ENCODE peak calls at places on chromosomes 5 and 9, in eight cellular contexts. X is heart right ventricle; S is GM23338; P is CD4-positive, alpha-beta memory T cell; G is uterus; Y is BE2C; Q is fibroblast of mammary gland; F is lower lobe of right lung. U is an unnamed sample.

GRCh38 chr9:852539-852938 is 11.0 kb downstream of the DMRT1 start:
- DNase-seq in F (no peak), Y (no peak), Q (no peak), G (no peak), S (no peak), P (no peak), X (no peak), U (no peak)

GRCh38 chr9:35923927-35924763 is 14.9 kb downstream of the SPAAR start:
- DNase-seq in S (no peak), Y (no peak), X (no peak), Q (peak; percentile 96), P (no peak), F (no peak), G (peak; percentile 90), U (peak; percentile 90)

GRCh38 chr5:105101597-105101996 is 1539.0 kb upstream of the NUDT12 start:
- DNase-seq in G (no peak), F (no peak), Q (no peak), X (no peak), S (no peak), P (no peak), Y (no peak), U (peak; percentile 20)

GRCh38 chr9:72675586-72675985 is 154.2 kb downstream of the TMC1 start:
- DNase-seq in Q (peak; percentile 31), Y (no peak), G (no peak), P (no peak), F (no peak), S (no peak), X (no peak), U (peak; percentile 89)

GRCh38 chr9:72925126-72925810 is 27.6 kb downstream of the ALDH1A1 start:
- DNase-seq in G (no peak), F (no peak), P (no peak), X (no peak), Q (no peak), S (no peak), Y (no peak), U (peak; percentile 75)

GRCh38 chr9:7284117-7284516 is 515.5 kb downstream of the DMAC1 start:
- DNase-seq in X (no peak), Q (no peak), G (no peak), Y (no peak), S (no peak), F (no peak), P (no peak), U (no peak)

GRCh38 chr9:82784595-82784994 is 278.3 kb downstream of the RASEF start:
- DNase-seq in G (no peak), X (no peak), Q (no peak), S (no peak), P (no peak), F (no peak), Y (no peak), U (no peak)

GRCh38 chr5:90967851-90968250 is 409.3 kb downstream of the ADGRV1 start:
- DNase-seq in Y (no peak), Q (no peak), P (no peak), G (no peak), S (no peak), F (no peak), X (no peak), U (no peak)

GRCh38 chr5:178637356-178638069 is 10.7 kb upstream of the CLK4 start:
- DNase-seq in Y (no peak), X (no peak), Q (no peak), P (no peak), F (no peak), S (no peak), G (no peak), U (no peak)

GRCh38 chr5:32089146-32090000 is 84.7 kb downstream of the GOLPH3 start:
- DNase-seq in F (no peak), S (no peak), X (no peak), Q (no peak), P (no peak), G (no peak), Y (no peak), U (no peak)

GRCh38 chr5:125890387-125890955 is 532.7 kb upstream of the GRAMD2B start:
- DNase-seq in X (no peak), P (no peak), G (no peak), F (no peak), Y (no peak), S (no peak), Q (no peak), U (peak; percentile 70)

GRCh38 chr5:158882236-158882635 is 217.5 kb downstream of the EBF1 start:
- DNase-seq in F (no peak), G (no peak), S (no peak), Y (no peak), X (no peak), Q (no peak), P (no peak), U (no peak)

GRCh38 chr5:142056831-142057696 is 44.2 kb upstream of the GNPDA1 start:
- DNase-seq in F (no peak), P (no peak), Q (no peak), S (no peak), G (no peak), X (no peak), Y (no peak), U (no peak)

GRCh38 chr9:134320195-134320885 is 5.9 kb upstream of the RXRA start:
- DNase-seq in F (peak; percentile 39), S (peak; percentile 28), Q (no peak), G (no peak), X (peak; percentile 17), P (no peak), Y (peak; percentile 48), U (no peak)

GRCh38 chr5:140362311-140362710 is 2.3 kb downstream of the SLC4A9 start:
- DNase-seq in F (no peak), Q (no peak), Y (no peak), P (no peak), G (no peak), X (no peak), S (no peak), U (no peak)

GRCh38 chr5:180492226-180492903 is 1.8 kb upstream of the CNOT6 start:
- DNase-seq in P (no peak), X (no peak), G (no peak), Q (no peak), F (no peak), S (no peak), Y (no peak), U (no peak)

GRCh38 chr9:127708952-127709587 is 2.3 kb downstream of the CFAP157 start:
- DNase-seq in G (no peak), F (no peak), S (no peak), Y (no peak), Q (no peak), P (no peak), X (no peak), U (no peak)

DNA sequence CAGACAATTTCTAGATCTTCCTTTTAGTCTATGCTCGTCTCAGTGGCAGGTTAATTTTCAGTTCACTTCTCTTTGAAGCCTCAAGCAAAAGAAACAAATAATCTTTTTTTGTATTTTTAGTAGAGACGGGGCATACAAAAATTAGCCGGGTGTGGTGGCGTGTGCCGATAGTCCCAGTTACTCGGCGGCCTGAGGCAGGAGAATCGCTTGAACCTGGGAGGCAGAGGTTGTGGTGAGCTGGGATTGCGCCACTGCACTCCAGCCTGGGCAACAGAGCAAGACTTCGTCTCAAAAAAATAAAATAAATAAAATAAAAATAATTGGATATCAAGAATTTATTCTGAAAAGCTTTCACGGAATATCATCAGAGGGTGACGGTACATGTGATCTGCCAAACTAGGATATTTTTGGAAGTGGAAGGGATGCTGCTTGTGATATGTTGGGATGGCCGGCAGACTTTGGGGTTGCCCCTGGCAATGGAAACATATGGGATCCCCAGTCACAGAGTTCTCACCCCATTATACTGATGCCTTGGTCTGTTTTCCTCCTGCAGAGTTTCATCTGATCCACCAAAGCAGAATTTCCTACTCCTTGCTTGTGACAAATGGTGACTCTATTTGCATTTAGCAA is 7.6 kb upstream of the LCP2 start:
- DNase-seq in Q (no peak), X (no peak), P (no peak), Y (no peak), G (no peak), F (no peak), S (no peak), U (no peak)
- H3K4me3 ChIP-seq in Q (no peak overlapping the region), X (no peak overlapping the region), P (no peak overlapping the region), Y (no peak overlapping the region), G (no peak overlapping the region), F (no peak overlapping the region), S (no peak overlapping the region), U (no peak overlapping the region)

DNA sequence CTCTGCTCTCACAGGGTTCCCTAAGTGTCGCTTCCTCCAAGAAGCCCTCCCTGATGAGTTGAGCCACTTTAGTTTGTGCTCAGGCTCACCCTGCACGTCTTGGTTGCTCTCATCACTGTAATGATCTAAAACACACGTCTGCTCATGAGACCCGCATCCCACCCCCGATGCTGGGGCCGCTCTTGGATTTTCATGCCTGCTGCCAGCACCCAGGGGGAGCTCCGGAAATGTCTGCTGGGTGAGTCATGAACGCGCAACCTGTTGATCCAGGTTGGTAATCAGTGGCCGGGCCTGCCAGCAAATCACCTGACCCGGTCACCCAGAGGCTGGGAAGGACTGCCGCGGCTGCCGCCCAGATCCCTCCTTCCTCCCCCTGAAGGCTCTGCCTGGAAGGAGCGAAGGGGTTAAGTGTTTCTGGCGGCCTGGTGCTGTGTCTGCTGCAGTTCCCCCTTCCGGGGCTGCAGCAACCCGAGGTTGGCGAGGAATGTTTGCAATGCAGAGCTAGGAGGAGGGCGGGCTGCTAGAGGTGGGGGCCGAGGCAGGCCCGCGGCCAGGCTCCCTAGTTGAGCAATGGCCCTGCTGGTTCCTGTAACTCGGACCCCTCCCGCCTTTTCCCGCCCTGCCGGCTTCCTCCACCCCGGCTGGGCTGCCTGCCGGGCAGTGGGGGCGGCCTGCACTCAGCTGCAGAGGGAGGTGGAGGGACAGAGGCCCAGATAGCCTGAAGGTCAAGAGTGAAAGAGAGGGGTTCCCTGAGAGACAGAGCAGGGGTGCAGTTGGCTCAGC is 156.1 kb upstream of the IER5L start:
- DNase-seq in F (peak; percentile 95), X (peak; percentile 89), Q (peak; percentile 87), G (peak; percentile 93), Y (peak; percentile 85), P (no peak), S (peak; percentile 97), U (peak; percentile 97)
- H3K4me3 ChIP-seq in F (peak overlapping the region; percentile 30), X (peak overlapping the region; percentile 28), Q (no peak overlapping the region), G (peak overlapping the region; percentile 1), Y (peak overlapping the region; percentile 31), P (no peak overlapping the region), S (peak overlapping the region; percentile 49), U (peak overlapping the region; percentile 40)

GRCh38 chr9:131608469-131609115 is 63.3 kb downstream of the PRRT1B start:
- DNase-seq in S (peak; percentile 89), P (no peak), F (peak; percentile 69), X (peak; percentile 59), Y (no peak), Q (peak; percentile 70), G (peak; percentile 86), U (peak; percentile 86)
- H3K4me3 ChIP-seq in S (peak overlapping the region; percentile 35), P (no peak overlapping the region), F (no peak overlapping the region), X (peak overlapping the region; percentile 18), Y (no peak overlapping the region), Q (no peak overlapping the region), G (no peak overlapping the region), U (no peak overlapping the region)

DNA sequence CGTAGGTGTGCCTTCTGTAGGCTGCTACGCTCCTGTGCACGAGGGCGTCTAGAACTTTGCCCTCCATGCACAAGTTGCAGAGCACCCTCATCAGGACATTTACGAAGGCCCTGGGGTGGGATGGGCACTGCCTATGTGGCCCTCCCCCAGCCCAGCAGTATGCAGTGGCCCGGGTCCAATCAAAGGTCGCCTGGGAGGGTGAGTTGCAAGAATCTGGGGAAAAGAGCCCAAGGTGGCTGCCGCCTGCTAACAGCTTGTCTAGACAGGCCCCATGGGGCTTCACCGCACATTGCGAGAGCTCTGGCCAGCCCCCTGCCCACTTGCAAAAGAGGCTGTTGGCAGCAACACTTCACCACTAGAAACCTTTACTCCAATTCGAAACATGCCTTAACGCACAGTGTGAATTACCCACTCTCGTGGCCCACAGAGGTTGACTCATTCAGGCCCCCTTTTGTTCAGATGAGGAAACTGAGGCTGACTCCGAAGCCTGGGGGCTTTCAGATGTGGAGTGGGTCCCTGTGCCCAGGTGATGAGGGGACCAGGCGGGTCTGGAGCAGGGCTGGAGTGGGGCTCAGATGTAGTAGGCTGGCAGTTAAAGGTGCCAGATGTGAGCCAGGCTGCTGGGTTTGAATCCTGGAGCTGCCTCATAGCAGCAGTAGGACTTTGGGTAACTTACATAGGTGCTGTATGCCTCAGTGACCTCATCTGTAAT is 31.8 kb upstream of the IL17B start:
- DNase-seq in X (no peak), F (no peak), Q (no peak), P (no peak), Y (no peak), G (no peak), S (no peak), U (no peak)
- H3K4me3 ChIP-seq in X (peak overlapping the region; percentile 64), F (peak overlapping the region; percentile 54), Q (no peak overlapping the region), P (no peak overlapping the region), Y (no peak overlapping the region), G (peak overlapping the region; percentile 88), S (no peak overlapping the region), U (no peak overlapping the region)